ENCODE peak calls at places on chromosomes 7 and 10, in ten cellular contexts. U is caudate nucleus, B is lower lobe of right lung, F is fibroblast of the aortic adventitia, L is GM13976, P is GM12865, O is RCC 7860, G is anterior cingulate cortex, J is OCI-LY7, E is mesendoderm. H is an unnamed sample.

GRCh38 chr7:116339564-116339963 is 129.2 kb downstream of the TES start:
- DNase-seq in U (no peak), B (no peak), F (peak), L (no peak), P (no peak), O (no peak), G (no peak), J (no peak), E (no peak), H (no peak)

GRCh38 chr7:31783221-31783620 is 96.2 kb downstream of the PPP1R17 start:
- DNase-seq in U (no peak), B (no peak), F (no peak), L (no peak), P (no peak), O (no peak), G (no peak), J (no peak), E (no peak), H (no peak)

GRCh38 chr10:11424456-11425287 is 186.8 kb downstream of the USP6NL start:
- DNase-seq in U (no peak), B (peak), F (peak), L (peak), P (peak), O (no peak), G (no peak), J (peak), E (peak), H (peak)

GRCh38 chr10:85515316-85515715 is 851.3 kb downstream of the GRID1 start:
- DNase-seq in U (no peak), B (no peak), F (no peak), L (no peak), P (no peak), O (no peak), G (no peak), J (no peak), E (no peak), H (no peak)

GRCh38 chr10:43000651-43001426 is 76.0 kb upstream of the RET start:
- DNase-seq in U (no peak), B (peak), F (no peak), L (peak), P (no peak), O (no peak), G (no peak), J (no peak), E (no peak), H (no peak)

GRCh38 chr7:95365151-95365550 is 31.0 kb downstream of the PON3 start:
- DNase-seq in U (no peak), B (no peak), F (no peak), L (no peak), P (no peak), O (peak), G (no peak), J (no peak), E (no peak), H (no peak)

GRCh38 chr7:66641526-66641871 is 12.8 kb downstream of the KCTD7 start:
- DNase-seq in U (no peak), B (no peak), F (no peak), L (no peak), P (no peak), O (no peak), G (no peak), J (no peak), E (no peak), H (no peak)

GRCh38 chr10:49610015-49610734 is at the start of gene SLC18A3:
- DNase-seq in U (no peak), B (no peak), F (no peak), L (no peak), P (no peak), O (no peak), G (no peak), J (no peak), E (no peak), H (no peak)

GRCh38 chr10:21180604-21181003 is 283.5 kb upstream of the NEBL start:
- DNase-seq in U (no peak), B (no peak), F (no peak), L (no peak), P (no peak), O (no peak), G (no peak), J (no peak), E (no peak), H (no peak)

GRCh38 chr7:18610331-18610948 is 114.9 kb downstream of the HDAC9 start:
- DNase-seq in U (no peak), B (no peak), F (peak), L (peak), P (peak), O (peak), G (no peak), J (peak), E (peak), H (no peak)

GRCh38 chr7:65800890-65801341 is 72.0 kb upstream of the VKORC1L1 start:
- DNase-seq in U (no peak), B (no peak), F (no peak), L (no peak), P (no peak), O (no peak), G (no peak), J (no peak), E (peak), H (no peak)

GRCh38 chr7:28168393-28169158 is 12.0 kb downstream of the JAZF1 start:
- DNase-seq in U (no peak), B (no peak), F (no peak), L (no peak), P (no peak), O (no peak), G (no peak), J (peak), E (no peak), H (no peak)

GRCh38 chr7:154649015-154649414 is 353.9 kb downstream of the PAXIP1 start:
- DNase-seq in U (no peak), B (no peak), F (no peak), L (no peak), P (no peak), O (no peak), G (no peak), J (no peak), E (no peak), H (no peak)

GRCh38 chr10:59894114-59894513 is 12.2 kb downstream of the CCDC6 start:
- DNase-seq in U (no peak), B (peak), F (peak), L (no peak), P (no peak), O (peak), G (peak), J (no peak), E (no peak), H (peak)

GRCh38 chr10:124648738-124649137 is 95.4 kb downstream of the FAM53B start:
- DNase-seq in U (peak), B (peak), F (peak), L (no peak), P (peak), O (no peak), G (peak), J (no peak), E (no peak), H (peak)

GRCh38 chr7:23268746-23269145 is 22.2 kb downstream of the GPNMB start:
- DNase-seq in U (no peak), B (no peak), F (no peak), L (no peak), P (no peak), O (no peak), G (no peak), J (no peak), E (no peak), H (no peak)

GRCh38 chr10:121899727-121900126 is 28.1 kb downstream of the ATE1 start:
- DNase-seq in U (no peak), B (no peak), F (no peak), L (no peak), P (no peak), O (no peak), G (no peak), J (no peak), E (no peak), H (peak)

GRCh38 chr7:117872565-117873055 is 631 bp downstream of the CTTNBP2 start:
- DNase-seq in U (peak), B (no peak), F (peak), L (peak), P (no peak), O (no peak), G (peak), J (no peak), E (peak), H (no peak)

GRCh38 chr10:103668351-103669242 is 175.1 kb downstream of the NEURL1 start:
- DNase-seq in U (no peak), B (peak), F (peak), L (peak), P (no peak), O (no peak), G (no peak), J (no peak), E (no peak), H (no peak)

GRCh38 chr7:140165422-140165821 is 11.4 kb downstream of the KDM7A start:
- DNase-seq in U (no peak), B (no peak), F (peak), L (no peak), P (no peak), O (peak), G (no peak), J (no peak), E (peak), H (no peak)

GRCh38 chr10:94803307-94803706 is 40.8 kb downstream of the CYP2C19 start:
- DNase-seq in U (no peak), B (no peak), F (no peak), L (no peak), P (no peak), O (no peak), G (no peak), J (no peak), E (peak), H (no peak)

GRCh38 chr7:7761340-7761973 is 43.0 kb upstream of the RPA3 start:
- DNase-seq in U (no peak), B (no peak), F (peak), L (no peak), P (peak), O (peak), G (no peak), J (peak), E (no peak), H (peak)

GRCh38 chr10:122128357-122128756 is 139.4 kb downstream of the TACC2 start:
- DNase-seq in U (no peak), B (no peak), F (peak), L (no peak), P (no peak), O (no peak), G (no peak), J (no peak), E (no peak), H (no peak)

GRCh38 chr7:18495412-18496335 is at the start of gene HDAC9:
- DNase-seq in U (peak), B (no peak), F (peak), L (peak), P (peak), O (no peak), G (peak), J (peak), E (peak), H (peak)

GRCh38 chr10:43264324-43264986 is 2.4 kb downstream of the RASGEF1A start:
- DNase-seq in U (no peak), B (no peak), F (no peak), L (peak), P (no peak), O (no peak), G (peak), J (no peak), E (no peak), H (no peak)

GRCh38 chr7:6170571-6171531 is 101.6 kb downstream of the CYTH3 start:
- DNase-seq in U (no peak), B (no peak), F (no peak), L (no peak), P (no peak), O (no peak), G (no peak), J (no peak), E (no peak), H (no peak)

GRCh38 chr7:27155816-27156507 is 513 bp downstream of the HOXA7 start:
- DNase-seq in U (no peak), B (no peak), F (no peak), L (no peak), P (no peak), O (no peak), G (no peak), J (peak), E (no peak), H (no peak)

GRCh38 chr7:130942211-130942964 is 208.4 kb upstream of the KLF14 start:
- DNase-seq in U (no peak), B (no peak), F (peak), L (peak), P (peak), O (peak), G (no peak), J (peak), E (no peak), H (no peak)

GRCh38 chr10:86354761-86355540 is 11.6 kb downstream of the GRID1 start:
- DNase-seq in U (no peak), B (peak), F (no peak), L (no peak), P (peak), O (no peak), G (no peak), J (no peak), E (no peak), H (no peak)

GRCh38 chr7:90595801-90596683 is at the start of gene CDK14:
- DNase-seq in U (peak), B (peak), F (peak), L (peak), P (peak), O (peak), G (peak), J (peak), E (peak), H (peak)

GRCh38 chr10:118968482-118968881 is 61.0 kb upstream of the NANOS1 start:
- DNase-seq in U (no peak), B (no peak), F (no peak), L (no peak), P (no peak), O (no peak), G (no peak), J (no peak), E (no peak), H (no peak)

GRCh38 chr10:130686680-130687300 is 550.6 kb downstream of the GLRX3 start:
- DNase-seq in U (no peak), B (no peak), F (no peak), L (no peak), P (no peak), O (no peak), G (no peak), J (no peak), E (peak), H (no peak)

GRCh38 chr10:104253106-104253505 is 1.6 kb upstream of the GSTO1 start:
- DNase-seq in U (no peak), B (no peak), F (no peak), L (no peak), P (no peak), O (no peak), G (no peak), J (no peak), E (peak), H (no peak)

GRCh38 chr10:22433875-22434274 is 88.6 kb downstream of the SPAG6 start:
- DNase-seq in U (no peak), B (no peak), F (peak), L (no peak), P (no peak), O (peak), G (no peak), J (no peak), E (peak), H (peak)

GRCh38 chr10:11901454-11902431 is 78.6 kb downstream of the PROSER2 start:
- DNase-seq in U (no peak), B (peak), F (no peak), L (no peak), P (no peak), O (no peak), G (no peak), J (no peak), E (peak), H (no peak)